ENCODE peak calls at places on chromosomes 13 and 19, in nine cellular contexts. L is sigmoid colon, U is AG04450, N is testis, S is astrocyte of the spinal cord, F is H1, M is uterus, P is body of pancreas, A is fibroblast of lung. J is an unnamed sample.

GRCh38 chr19:35410487-35410886 is 37.6 kb upstream of the FFAR2 start:
- DNase-seq in S (no peak), P (no peak), L (no peak), U (no peak), F (no peak), A (no peak), M (no peak), N (no peak), J (no peak)

GRCh38 chr19:47587295-47587694 is 14.3 kb upstream of the ZNF541 start:
- DNase-seq in U (no peak), S (no peak), N (no peak), P (no peak), F (no peak), A (peak), L (no peak), M (no peak), J (no peak)

GRCh38 chr19:3333020-3333583 is 33.3 kb upstream of the NFIC start:
- DNase-seq in N (no peak), S (no peak), P (no peak), L (no peak), U (no peak), M (no peak), A (no peak), F (no peak), J (no peak)

GRCh38 chr19:35460608-35461007 is 12.6 kb downstream of the FFAR2 start:
- DNase-seq in P (no peak), M (no peak), N (no peak), L (no peak), A (no peak), F (no peak), U (no peak), S (no peak), J (no peak)

GRCh38 chr13:30504081-30504480 is 38.3 kb upstream of the HMGB1 start:
- DNase-seq in A (peak), S (no peak), L (no peak), M (no peak), U (no peak), N (no peak), F (no peak), P (no peak), J (peak)

GRCh38 chr13:79451500-79451962 is 29.4 kb upstream of the NDFIP2 start:
- DNase-seq in L (no peak), P (no peak), S (peak), F (no peak), M (no peak), N (no peak), A (peak), U (peak), J (no peak)

GRCh38 chr13:69124996-69125395 is 982.6 kb upstream of the ATXN8OS start:
- DNase-seq in F (no peak), L (no peak), U (no peak), S (no peak), A (no peak), P (no peak), N (no peak), M (no peak), J (no peak)

GRCh38 chr19:30144242-30144758 is 202.3 kb downstream of the URI1 start:
- DNase-seq in F (no peak), L (no peak), A (no peak), S (no peak), U (no peak), N (no peak), M (no peak), P (no peak), J (no peak)

GRCh38 chr19:7986321-7987083 is 18.9 kb downstream of the ELAVL1 start:
- DNase-seq in P (no peak), U (peak), S (peak), N (no peak), L (no peak), F (no peak), M (no peak), A (peak), J (no peak)

GRCh38 chr19:46993622-46994021 is 26.0 kb upstream of the NPAS1 start:
- DNase-seq in M (no peak), A (no peak), F (no peak), U (no peak), P (no peak), L (no peak), N (no peak), S (no peak), J (no peak)

GRCh38 chr19:2618611-2619010 is 83.9 kb downstream of the GNG7 start:
- DNase-seq in F (no peak), M (no peak), L (peak), P (no peak), N (no peak), S (peak), U (no peak), A (peak), J (no peak)

GRCh38 chr19:42078538-42079275 is 2.7 kb downstream of the ZNF574 start:
- DNase-seq in S (no peak), N (no peak), A (no peak), U (no peak), P (no peak), L (no peak), F (no peak), M (no peak), J (no peak)

GRCh38 chr19:6739884-6740588 is 556 bp downstream of the TRIP10 start:
- DNase-seq in U (no peak), A (no peak), F (no peak), L (no peak), N (no peak), P (no peak), S (peak), M (peak), J (no peak)

GRCh38 chr19:27672309-27673047 is 1540.5 kb downstream of the UQCRFS1 start:
- DNase-seq in M (no peak), A (no peak), P (no peak), F (no peak), L (no peak), S (no peak), U (no peak), N (no peak), J (no peak)

GRCh38 chr19:50207730-50208129 is 4.3 kb downstream of the MYH14 start:
- DNase-seq in F (no peak), M (no peak), P (no peak), S (no peak), L (no peak), U (no peak), N (no peak), A (no peak), J (no peak)

GRCh38 chr13:23372264-23372905 is 61.1 kb downstream of the SACS start:
- DNase-seq in S (no peak), N (no peak), U (no peak), M (no peak), L (no peak), A (peak), F (no peak), P (no peak), J (no peak)

GRCh38 chr13:73938375-73939070 is 195.7 kb downstream of the KLF12 start:
- DNase-seq in N (no peak), S (peak), M (no peak), A (peak), P (no peak), L (no peak), U (peak), F (no peak), J (no peak)

DNA sequence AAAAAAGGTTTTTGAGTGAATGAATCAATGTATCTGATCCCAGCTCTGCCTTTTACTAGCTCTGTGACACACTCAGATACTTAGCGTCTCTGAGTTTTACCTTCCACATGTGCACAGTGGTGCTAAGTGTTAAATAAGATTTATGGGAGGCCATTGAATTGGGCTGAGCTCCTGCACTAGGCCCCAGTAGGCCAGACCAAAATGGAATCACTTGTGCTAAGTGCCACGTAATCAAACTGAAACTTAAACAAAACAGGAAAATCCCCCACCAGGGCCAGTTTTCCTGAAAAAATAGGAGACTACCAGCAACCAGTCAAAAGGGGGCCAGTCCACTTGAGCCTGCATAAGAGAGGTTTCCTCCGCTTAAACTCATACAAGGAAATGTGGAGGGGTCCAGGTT is 40.9 kb downstream of the GJA3 start:
- DNase-seq in P (no peak), F (no peak), M (no peak), N (no peak), S (no peak), L (no peak), U (no peak), A (no peak), J (no peak)
- H3K4me3 ChIP-seq in P (no peak), F (no peak), M (no peak), N (peak), S (no peak), L (no peak), U (peak), A (peak), J (no peak)

DNA sequence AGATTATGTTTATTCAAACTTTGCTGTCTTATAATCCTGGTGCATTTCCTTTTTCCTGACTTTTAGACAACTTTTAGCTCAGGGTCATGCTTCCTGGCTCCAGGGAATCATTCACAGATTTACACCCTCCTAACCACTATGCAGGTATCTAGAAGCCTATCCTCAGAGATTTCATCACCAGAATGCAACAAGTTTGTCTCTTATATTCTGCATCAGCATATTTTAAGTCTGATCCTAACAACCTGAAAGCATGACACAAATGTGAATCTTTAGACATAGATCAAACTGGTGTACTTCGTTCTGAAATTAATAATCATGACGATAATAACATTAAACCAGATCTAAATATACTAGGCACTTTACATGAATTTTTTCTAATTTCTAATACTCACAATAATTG is 100.0 kb downstream of the TRPC4 start:
- DNase-seq in P (no peak), N (no peak), L (no peak), S (no peak), M (no peak), A (no peak), F (no peak), U (no peak), J (no peak)
- H3K4me3 ChIP-seq in P (no peak), N (no peak), L (no peak), S (no peak), M (no peak), A (no peak), F (no peak), U (no peak), J (no peak)

DNA sequence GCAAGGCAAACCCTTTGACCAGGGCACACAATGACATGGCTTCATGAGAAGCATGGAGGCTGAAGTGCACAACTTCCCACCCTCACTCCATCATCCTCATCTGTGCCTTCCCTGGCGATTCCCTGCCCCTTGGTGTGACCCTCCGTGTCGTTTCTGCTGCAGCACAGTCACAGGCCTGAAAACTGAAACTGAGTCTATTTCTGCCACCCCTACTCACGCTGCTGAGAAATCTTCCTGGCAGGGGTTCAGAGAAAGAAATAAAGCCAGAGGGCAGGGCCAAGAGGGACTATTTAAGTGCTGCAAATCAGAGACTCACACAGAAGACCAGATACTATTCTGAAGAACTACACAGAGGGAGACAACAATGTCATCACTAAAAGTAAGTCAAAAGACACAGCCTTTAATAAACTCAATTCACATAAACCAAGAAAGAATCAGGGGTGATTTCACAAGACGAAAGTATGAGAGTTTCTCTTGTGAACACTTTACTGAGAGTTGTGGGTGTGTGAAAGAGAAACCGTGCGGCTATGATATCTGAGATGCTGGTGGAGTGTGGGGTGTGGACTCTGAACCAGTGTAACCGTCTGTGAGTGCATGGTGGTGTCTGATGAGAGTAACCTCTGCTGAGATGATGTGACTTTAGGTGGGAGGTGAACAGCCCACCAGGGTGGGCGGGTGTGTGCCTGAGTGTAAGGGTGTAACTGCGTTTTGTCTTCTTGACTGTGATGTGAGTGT is 23.5 kb downstream of the LGALS16 start:
- DNase-seq in M (no peak), F (no peak), S (no peak), U (no peak), A (no peak), L (no peak), N (no peak), P (no peak), J (no peak)
- H3K4me3 ChIP-seq in M (no peak), F (no peak), S (no peak), U (no peak), A (no peak), L (no peak), N (no peak), P (no peak), J (no peak)

GRCh38 chr13:99979453-99980200 is 2.0 kb upstream of the ZIC2 start:
- DNase-seq in F (no peak), S (peak), M (no peak), P (no peak), N (no peak), U (no peak), A (no peak), L (no peak), J (no peak)
- H3K4me3 ChIP-seq in F (peak), S (peak), M (peak), P (no peak), N (peak), U (no peak), A (no peak), L (peak), J (peak)